ENCODE peak calls at places on chromosomes 12 and 14, in four cellular contexts. N, M, S and Z are unnamed samples.

GRCh38 chr14:51869426-51870113 is 9.2 kb downstream of the GNG2 start:
- DNase-seq in N (no peak), M (no peak), S (no peak), Z (no peak)

GRCh38 chr12:82841379-82841778 is 154.7 kb downstream of the TMTC2 start:
- DNase-seq in N (no peak), M (no peak), S (no peak), Z (no peak)

GRCh38 chr12:108039794-108040193 is 89.3 kb upstream of the WSCD2 start:
- DNase-seq in N (no peak), M (no peak), S (no peak), Z (no peak)

GRCh38 chr12:113480336-113480688 is 8.6 kb upstream of the LHX5 start:
- DNase-seq in N (no peak), M (no peak), S (no peak), Z (no peak)

GRCh38 chr12:128864516-128865186 is 11.4 kb downstream of the GLT1D1 start:
- DNase-seq in N (no peak), M (no peak), S (no peak), Z (peak; percentile 56)

GRCh38 chr12:54560374-54560858 is 11.0 kb downstream of the PDE1B start:
- DNase-seq in N (peak; percentile 89), M (no peak), S (peak; percentile 98), Z (peak; percentile 91)

GRCh38 chr12:66314278-66314677 is 12.0 kb downstream of the HELB start:
- DNase-seq in N (no peak), M (no peak), S (no peak), Z (no peak)

GRCh38 chr12:93156091-93156490 is 221.6 kb upstream of the NUDT4 start:
- DNase-seq in N (no peak), M (no peak), S (no peak), Z (no peak)

GRCh38 chr14:20468773-20469241 is 399 bp upstream of the PNP start:
- DNase-seq in N (no peak), M (no peak), S (no peak), Z (no peak)

GRCh38 chr12:31118347-31118830 is 44.7 kb downstream of the DDX11 start:
- DNase-seq in N (peak; percentile 68), M (no peak), S (peak; percentile 66), Z (no peak)

GRCh38 chr12:75447695-75448393 is 32.7 kb upstream of the GLIPR1 start:
- DNase-seq in N (no peak), M (no peak), S (no peak), Z (no peak)

GRCh38 chr12:52213541-52214420 is 19.3 kb upstream of the KRT7 start:
- DNase-seq in N (peak; percentile 78), M (peak; percentile 61), S (peak; percentile 93), Z (no peak)

GRCh38 chr12:110965574-110965973 is 45.2 kb upstream of the MYL2 start:
- DNase-seq in N (no peak), M (no peak), S (no peak), Z (no peak)

GRCh38 chr12:106139422-106140141 is 828 bp upstream of the NUAK1 start:
- DNase-seq in N (peak; percentile 84), M (no peak), S (peak; percentile 95), Z (peak; percentile 25)

GRCh38 chr12:12003609-12004008 is 67.1 kb upstream of the BCL2L14 start:
- DNase-seq in N (no peak), M (no peak), S (no peak), Z (no peak)

GRCh38 chr12:98741615-98742265 is 96.7 kb downstream of the APAF1 start:
- DNase-seq in N (no peak), M (no peak), S (no peak), Z (no peak)

GRCh38 chr14:37565550-37565949 is 29.5 kb downstream of the FOXA1 start:
- DNase-seq in N (no peak), M (no peak), S (no peak), Z (no peak)

GRCh38 chr12:99092100-99092851 is 447.2 kb downstream of the APAF1 start:
- DNase-seq in N (no peak), M (no peak), S (no peak), Z (no peak)

GRCh38 chr14:34926552-34926951 is 51.4 kb upstream of the BAZ1A start:
- DNase-seq in N (no peak), M (no peak), S (no peak), Z (no peak)

GRCh38 chr12:91633734-91634357 is 451.2 kb upstream of the DCN start:
- DNase-seq in N (no peak), M (no peak), S (peak; percentile 60), Z (no peak)

GRCh38 chr12:123395236-123395635 is 11.3 kb downstream of the KMT5A start:
- DNase-seq in N (no peak), M (no peak), S (no peak), Z (no peak)

GRCh38 chr14:95703805-95704204 is 10.1 kb downstream of the TCL1A start:
- DNase-seq in N (no peak), M (no peak), S (no peak), Z (no peak)

GRCh38 chr12:11615481-11615880 is 34.0 kb upstream of the ETV6 start:
- DNase-seq in N (no peak), M (no peak), S (no peak), Z (no peak)

GRCh38 chr14:39673141-39674133 is 241.2 kb upstream of the FBXO33 start:
- DNase-seq in N (no peak), M (no peak), S (no peak), Z (peak; percentile 10)

GRCh38 chr12:78060186-78060585 is 229.5 kb downstream of the NAV3 start:
- DNase-seq in N (no peak), M (peak; percentile 34), S (no peak), Z (no peak)

GRCh38 chr14:35506927-35507326 is 27.0 kb upstream of the INSM2 start:
- DNase-seq in N (no peak), M (no peak), S (no peak), Z (no peak)

GRCh38 chr12:66144796-66145754 is 14.5 kb upstream of the LLPH start:
- DNase-seq in N (no peak), M (no peak), S (no peak), Z (no peak)

GRCh38 chr12:82660541-82661325 is 26.0 kb upstream of the TMTC2 start:
- DNase-seq in N (no peak), M (no peak), S (no peak), Z (no peak)

GRCh38 chr14:32428149-32428548 is 99.1 kb downstream of the AKAP6 start:
- DNase-seq in N (no peak), M (no peak), S (no peak), Z (no peak)

GRCh38 chr14:32561520-32561919 is 232.4 kb downstream of the AKAP6 start:
- DNase-seq in N (no peak), M (no peak), S (no peak), Z (no peak)

GRCh38 chr12:79420146-79420618 is 270.6 kb downstream of the PAWR start:
- DNase-seq in N (no peak), M (peak; percentile 84), S (no peak), Z (no peak)

GRCh38 chr14:61472025-61472672 is 150.8 kb downstream of the PRKCH start:
- DNase-seq in N (no peak), M (peak; percentile 95), S (no peak), Z (peak; percentile 56)

GRCh38 chr12:76284816-76285750 is 63.1 kb downstream of the BBS10 start:
- DNase-seq in N (no peak), M (peak; percentile 47), S (no peak), Z (no peak)

GRCh38 chr12:66048843-66049537 is 81.6 kb downstream of the LLPH start:
- DNase-seq in N (no peak), M (no peak), S (no peak), Z (no peak)

DNA sequence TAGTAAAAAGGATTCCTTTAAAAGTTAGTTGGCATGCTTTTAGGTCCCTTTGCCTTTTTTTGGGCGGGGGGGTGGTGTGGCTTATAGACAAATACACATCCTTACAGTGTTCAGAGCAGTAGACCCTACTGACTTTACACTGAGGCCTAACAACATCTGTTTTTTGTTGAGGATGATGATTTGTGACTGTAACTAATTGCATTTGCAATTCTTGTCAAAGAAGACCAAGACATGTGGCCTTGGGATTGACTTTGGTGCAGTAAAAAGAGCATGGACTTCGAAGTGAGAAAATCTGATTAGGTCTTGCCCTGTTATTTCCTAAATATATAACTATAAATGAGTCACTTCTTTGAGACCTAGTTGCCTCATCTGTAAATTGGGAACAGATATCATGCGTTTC is 77.3 kb downstream of the TRHDE start:
- DNase-seq in N (no peak), M (no peak), S (no peak), Z (no peak)
- H3K27ac ChIP-seq in N (no peak overlapping the region), M (no peak overlapping the region), S (no peak overlapping the region), Z (no peak overlapping the region)

GRCh38 chr12:117970334-117970733 is 1.5 kb upstream of the KSR2 start:
- DNase-seq in N (no peak), M (no peak), S (no peak), Z (no peak)
- H3K27ac ChIP-seq in N (no peak overlapping the region), M (no peak overlapping the region), S (no peak overlapping the region), Z (no peak overlapping the region)

GRCh38 chr14:54348923-54349615 is 47.7 kb upstream of the CDKN3 start:
- DNase-seq in N (no peak), M (no peak), S (peak; percentile 79), Z (no peak)

GRCh38 chr14:54348001-54348611 is 48.7 kb upstream of the CDKN3 start:
- DNase-seq in N (no peak), M (no peak), S (no peak), Z (no peak)

GRCh38 chr14:54350196-54350595 is 46.6 kb upstream of the CDKN3 start:
- DNase-seq in N (no peak), M (no peak), S (no peak), Z (no peak)

GRCh38 chr14:54347044-54347443 is 49.8 kb upstream of the CDKN3 start:
- DNase-seq in N (no peak), M (no peak), S (no peak), Z (no peak)

DNA sequence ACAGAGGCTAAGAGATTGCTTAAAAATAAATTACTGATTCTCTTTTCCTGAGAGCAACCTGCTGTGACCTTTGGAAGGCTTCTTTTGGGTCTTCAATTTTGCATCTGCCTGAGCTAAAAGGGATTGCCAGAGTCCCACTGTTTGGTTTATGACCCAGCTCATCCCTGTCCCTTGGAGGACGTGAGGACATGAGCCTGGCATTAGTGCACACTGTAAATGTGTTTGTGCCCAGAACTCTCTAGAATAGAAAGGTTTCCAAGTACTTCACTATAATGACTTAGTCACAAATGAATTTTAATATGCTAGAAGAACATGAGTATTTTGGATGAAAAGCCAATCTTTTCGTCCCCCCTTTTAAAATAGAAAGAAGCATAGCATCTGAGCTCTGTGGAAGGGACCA is 47.1 kb upstream of the CDKN3 start:
- DNase-seq in N (no peak), M (no peak), S (no peak), Z (no peak)
- H3K27ac ChIP-seq in N (peak overlapping the region; percentile 23), M (no peak overlapping the region), S (no peak overlapping the region), Z (no peak overlapping the region)

DNA sequence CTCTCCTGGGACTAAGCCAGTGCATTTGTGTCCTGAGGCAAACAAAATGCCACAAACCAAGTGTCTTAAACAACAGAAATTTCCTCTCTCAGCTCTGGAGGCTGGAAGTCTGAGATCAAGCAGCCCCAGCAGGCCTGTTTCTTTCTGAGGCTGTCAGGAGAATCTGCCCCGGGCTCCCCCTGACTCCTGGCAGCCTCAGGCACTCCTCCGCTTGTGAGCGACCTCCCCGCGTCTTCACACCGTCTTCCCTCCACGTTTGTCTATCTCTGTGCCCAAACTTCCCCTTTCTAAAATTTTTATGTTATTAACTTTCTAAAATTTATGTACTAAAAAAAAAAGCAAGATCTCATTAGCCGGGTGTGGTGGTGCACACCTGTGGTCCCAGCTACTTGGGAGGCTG is 59.7 kb downstream of the RIMBP2 start:
- DNase-seq in N (no peak), M (no peak), S (no peak), Z (no peak)
- H3K27ac ChIP-seq in N (no peak overlapping the region), M (no peak overlapping the region), S (no peak overlapping the region), Z (no peak overlapping the region)

GRCh38 chr12:6753772-6754356 is 923 bp upstream of the MLF2 start:
- DNase-seq in N (no peak), M (no peak), S (no peak), Z (no peak)
- H3K27ac ChIP-seq in N (peak overlapping the region; percentile 92), M (no peak overlapping the region), S (no peak overlapping the region), Z (peak overlapping the region; percentile 100)

GRCh38 chr14:50343424-50343823 is 31.3 kb downstream of the DMAC2L start:
- DNase-seq in N (no peak), M (no peak), S (no peak), Z (no peak)
- H3K27ac ChIP-seq in N (peak overlapping the region; percentile 19), M (peak overlapping the region; percentile 12), S (no peak overlapping the region), Z (no peak overlapping the region)